ENCODE peak calls at places on chromosomes 5 and 9, in ten cellular contexts. One of them, this sample, is unnamed.

GRCh38 chr9:28050046-28050445 is 476.8 kb upstream of the C9orf72 start:
- DNase-seq in D341Med: no peak
- DNase-seq in effector memory CD8-positive, alpha-beta T cell: no peak
- DNase-seq in EL: no peak
- DNase-seq in transverse colon: no peak
- DNase-seq in Calu3: no peak
- DNase-seq in EH: no peak
- DNase-seq in HTR-8/SVneo: no peak
- DNase-seq in sciatic nerve: no peak
- DNase-seq in left cardiac atrium: no peak
- DNase-seq in this sample: no peak

GRCh38 chr9:14405176-14405575 is 91.2 kb upstream of the NFIB start:
- DNase-seq in Calu3: no peak
- DNase-seq in sciatic nerve: no peak
- DNase-seq in effector memory CD8-positive, alpha-beta T cell: no peak
- DNase-seq in EL: no peak
- DNase-seq in transverse colon: no peak
- DNase-seq in left cardiac atrium: no peak
- DNase-seq in HTR-8/SVneo: no peak
- DNase-seq in EH: no peak
- DNase-seq in D341Med: no peak
- DNase-seq in this sample: no peak

GRCh38 chr9:136608331-136609159 is 54.2 kb upstream of the EGFL7 start:
- DNase-seq in EL: no peak
- DNase-seq in left cardiac atrium: no peak
- DNase-seq in transverse colon: no peak
- DNase-seq in HTR-8/SVneo: no peak
- DNase-seq in sciatic nerve: no peak
- DNase-seq in Calu3: no peak
- DNase-seq in effector memory CD8-positive, alpha-beta T cell: no peak
- DNase-seq in EH: no peak
- DNase-seq in D341Med: peak; percentile 48
- DNase-seq in this sample: no peak

GRCh38 chr5:72185717-72186388 is 78.6 kb downstream of the MAP1B start:
- DNase-seq in left cardiac atrium: no peak
- DNase-seq in Calu3: no peak
- DNase-seq in effector memory CD8-positive, alpha-beta T cell: no peak
- DNase-seq in transverse colon: no peak
- DNase-seq in sciatic nerve: no peak
- DNase-seq in D341Med: no peak
- DNase-seq in EH: no peak
- DNase-seq in HTR-8/SVneo: no peak
- DNase-seq in EL: no peak
- DNase-seq in this sample: no peak

GRCh38 chr5:125874717-125875116 is 548.5 kb upstream of the GRAMD2B start:
- DNase-seq in Calu3: peak; percentile 20
- DNase-seq in D341Med: no peak
- DNase-seq in transverse colon: no peak
- DNase-seq in sciatic nerve: no peak
- DNase-seq in effector memory CD8-positive, alpha-beta T cell: no peak
- DNase-seq in EH: no peak
- DNase-seq in HTR-8/SVneo: no peak
- DNase-seq in EL: no peak
- DNase-seq in left cardiac atrium: no peak
- DNase-seq in this sample: no peak

GRCh38 chr5:143251175-143251574 is 152.3 kb downstream of the NR3C1 start:
- DNase-seq in Calu3: no peak
- DNase-seq in HTR-8/SVneo: no peak
- DNase-seq in sciatic nerve: no peak
- DNase-seq in EL: no peak
- DNase-seq in EH: no peak
- DNase-seq in transverse colon: no peak
- DNase-seq in D341Med: no peak
- DNase-seq in effector memory CD8-positive, alpha-beta T cell: no peak
- DNase-seq in left cardiac atrium: no peak
- DNase-seq in this sample: no peak

GRCh38 chr5:1523480-1523792 is 324 bp downstream of the LPCAT1 start:
- DNase-seq in transverse colon: peak; percentile 18
- DNase-seq in sciatic nerve: peak; percentile 55
- DNase-seq in EL: no peak
- DNase-seq in effector memory CD8-positive, alpha-beta T cell: no peak
- DNase-seq in EH: no peak
- DNase-seq in left cardiac atrium: no peak
- DNase-seq in Calu3: no peak
- DNase-seq in HTR-8/SVneo: no peak
- DNase-seq in D341Med: no peak
- DNase-seq in this sample: no peak

GRCh38 chr9:69605406-69605805 is 66.8 kb downstream of the APBA1 start:
- DNase-seq in sciatic nerve: no peak
- DNase-seq in HTR-8/SVneo: no peak
- DNase-seq in effector memory CD8-positive, alpha-beta T cell: no peak
- DNase-seq in EL: no peak
- DNase-seq in EH: no peak
- DNase-seq in D341Med: no peak
- DNase-seq in transverse colon: no peak
- DNase-seq in Calu3: no peak
- DNase-seq in left cardiac atrium: no peak
- DNase-seq in this sample: no peak

GRCh38 chr5:108379722-108380530 is 2.0 kb downstream of the FBXL17 start:
- DNase-seq in HTR-8/SVneo: no peak
- DNase-seq in transverse colon: no peak
- DNase-seq in Calu3: no peak
- DNase-seq in left cardiac atrium: no peak
- DNase-seq in EL: peak; percentile 28
- DNase-seq in D341Med: no peak
- DNase-seq in EH: peak; percentile 29
- DNase-seq in sciatic nerve: no peak
- DNase-seq in effector memory CD8-positive, alpha-beta T cell: peak; percentile 6
- DNase-seq in this sample: no peak

GRCh38 chr5:109324941-109325340 is 84.8 kb downstream of the PJA2 start:
- DNase-seq in transverse colon: no peak
- DNase-seq in EH: no peak
- DNase-seq in sciatic nerve: no peak
- DNase-seq in left cardiac atrium: no peak
- DNase-seq in D341Med: no peak
- DNase-seq in EL: no peak
- DNase-seq in HTR-8/SVneo: no peak
- DNase-seq in effector memory CD8-positive, alpha-beta T cell: no peak
- DNase-seq in Calu3: no peak
- DNase-seq in this sample: no peak

GRCh38 chr5:172714491-172715420 is 56.2 kb downstream of the DUSP1 start:
- DNase-seq in D341Med: peak; percentile 77
- DNase-seq in HTR-8/SVneo: peak; percentile 90
- DNase-seq in EL: peak; percentile 83
- DNase-seq in effector memory CD8-positive, alpha-beta T cell: peak; percentile 70
- DNase-seq in EH: peak; percentile 77
- DNase-seq in transverse colon: peak; percentile 78
- DNase-seq in left cardiac atrium: peak; percentile 88
- DNase-seq in sciatic nerve: peak; percentile 89
- DNase-seq in Calu3: peak; percentile 83
- DNase-seq in this sample: peak; percentile 29

GRCh38 chr5:89556215-89557009 is 673.4 kb upstream of the MEF2C start:
- DNase-seq in EH: peak; percentile 51
- DNase-seq in HTR-8/SVneo: peak; percentile 25
- DNase-seq in left cardiac atrium: no peak
- DNase-seq in sciatic nerve: no peak
- DNase-seq in transverse colon: no peak
- DNase-seq in EL: peak; percentile 44
- DNase-seq in Calu3: peak; percentile 45
- DNase-seq in effector memory CD8-positive, alpha-beta T cell: no peak
- DNase-seq in D341Med: no peak
- DNase-seq in this sample: no peak

GRCh38 chr5:44332360-44332971 is 56.8 kb downstream of the FGF10 start:
- DNase-seq in left cardiac atrium: no peak
- DNase-seq in sciatic nerve: no peak
- DNase-seq in EH: peak; percentile 41
- DNase-seq in Calu3: peak; percentile 3
- DNase-seq in transverse colon: no peak
- DNase-seq in D341Med: peak; percentile 28
- DNase-seq in EL: peak; percentile 1
- DNase-seq in effector memory CD8-positive, alpha-beta T cell: no peak
- DNase-seq in HTR-8/SVneo: peak; percentile 13
- DNase-seq in this sample: no peak